ENCODE peak calls at places on chromosomes 1 and 21, in five cellular contexts. D is HL-60; L is lung; S is CD8-positive, alpha-beta T cell; A is fibroblast of the aortic adventitia. Z is an unnamed sample.
A peak's percentile ranks its signal among the peaks of the same experiment; 100 is the strongest.

GRCh38 chr1:246417152-246417812 is 89.8 kb downstream of the SMYD3 start:
- DNase-seq in D (no peak), S (no peak), L (no peak), A (peak; percentile 83), Z (no peak)

GRCh38 chr1:237999426-238000052 is 108.8 kb upstream of the ZP4 start:
- DNase-seq in S (no peak), L (no peak), D (no peak), A (no peak), Z (no peak)

GRCh38 chr1:182251561-182251960 is 140.0 kb downstream of the GLUL start:
- DNase-seq in L (no peak), D (no peak), S (no peak), A (no peak), Z (no peak)

GRCh38 chr21:45921917-45922316 is 59.7 kb upstream of the COL6A1 start:
- DNase-seq in S (no peak), L (no peak), D (no peak), A (no peak), Z (no peak)

GRCh38 chr1:26833432-26834405 is 7.2 kb downstream of the ZDHHC18 start:
- DNase-seq in S (peak; percentile 89), A (no peak), L (peak; percentile 50), D (peak; percentile 91), Z (peak; percentile 83)

GRCh38 chr1:78840447-78841251 is 165.9 kb downstream of the ADGRL4 start:
- DNase-seq in S (no peak), A (peak; percentile 81), L (no peak), D (no peak), Z (no peak)

GRCh38 chr1:3028531-3029282 is 7.4 kb downstream of the ACTRT2 start:
- DNase-seq in S (no peak), L (no peak), A (no peak), D (no peak), Z (peak; percentile 26)

GRCh38 chr1:45258059-45258650 is 51.8 kb upstream of the ZSWIM5 start:
- DNase-seq in A (no peak), S (no peak), D (no peak), L (no peak), Z (no peak)

GRCh38 chr1:41741244-41741643 is 177.5 kb downstream of the HIVEP3 start:
- DNase-seq in A (no peak), D (no peak), S (no peak), L (no peak), Z (peak; percentile 80)

GRCh38 chr1:38958967-38959366 is 17.3 kb upstream of the RHBDL2 start:
- DNase-seq in S (no peak), A (peak; percentile 40), D (no peak), L (no peak), Z (no peak)

GRCh38 chr1:152951711-152952110 is 4.7 kb downstream of the SPRR5 start:
- DNase-seq in A (no peak), S (no peak), D (no peak), L (no peak), Z (no peak)

GRCh38 chr1:91897016-91897415 is 11.1 kb upstream of the TGFBR3 start:
- DNase-seq in S (no peak), D (no peak), L (no peak), A (no peak), Z (no peak)

DNA sequence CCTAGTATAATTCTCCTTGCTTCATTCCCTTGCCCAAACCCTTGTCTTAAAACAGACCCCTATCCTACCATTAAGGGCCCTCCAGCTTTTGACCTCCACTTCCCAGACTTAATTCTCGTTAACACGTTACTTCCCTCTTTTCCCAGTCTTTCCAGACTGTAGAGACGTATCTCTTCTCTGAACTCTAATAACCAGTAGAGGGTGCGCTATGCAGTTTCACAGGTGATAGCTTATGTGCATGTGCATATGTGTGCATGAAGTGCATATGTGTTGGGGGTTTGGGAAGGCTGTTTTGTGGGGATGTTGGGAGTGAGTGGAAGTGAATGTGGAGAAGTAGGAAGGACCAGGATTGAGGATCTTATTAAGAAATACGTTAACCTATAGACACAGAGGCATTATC is 78.1 kb upstream of the CCDC190 start:
- DNase-seq in S (no peak), D (no peak), L (no peak), A (no peak), Z (no peak)
- TF ChIP-seq CTCF in S (no peak), D (no peak), L (no peak), A (no peak), Z (no peak)

GRCh38 chr1:110411173-110411572 is 3.7 kb upstream of the LAMTOR5 start:
- DNase-seq in S (no peak), L (no peak), A (no peak), D (no peak), Z (no peak)

GRCh38 chr1:110412576-110412975 is 5.1 kb upstream of the LAMTOR5 start:
- DNase-seq in D (peak; percentile 81), A (peak; percentile 81), S (peak; percentile 68), L (peak; percentile 74), Z (peak; percentile 71)

GRCh38 chr1:110403805-110404204 is 3.7 kb downstream of the LAMTOR5 start:
- DNase-seq in S (no peak), D (no peak), L (no peak), A (no peak), Z (no peak)

GRCh38 chr1:110408488-110408887 is 994 bp upstream of the LAMTOR5 start:
- DNase-seq in L (no peak), D (no peak), A (no peak), S (no peak), Z (no peak)

GRCh38 chr1:110407260-110408210 is at the start of gene LAMTOR5:
- DNase-seq in L (peak; percentile 95), A (peak; percentile 91), S (peak; percentile 92), D (peak; percentile 96), Z (peak; percentile 92)
- TF ChIP-seq CTCF in L (no peak), A (no peak), S (no peak), D (no peak), Z (no peak)

GRCh38 chr1:176954242-176954641 is 210.3 kb downstream of the ASTN1 start:
- DNase-seq in D (no peak), L (no peak), S (no peak), A (peak; percentile 2), Z (no peak)
- TF ChIP-seq CTCF in D (no peak), L (no peak), S (no peak), A (no peak), Z (no peak)

DNA sequence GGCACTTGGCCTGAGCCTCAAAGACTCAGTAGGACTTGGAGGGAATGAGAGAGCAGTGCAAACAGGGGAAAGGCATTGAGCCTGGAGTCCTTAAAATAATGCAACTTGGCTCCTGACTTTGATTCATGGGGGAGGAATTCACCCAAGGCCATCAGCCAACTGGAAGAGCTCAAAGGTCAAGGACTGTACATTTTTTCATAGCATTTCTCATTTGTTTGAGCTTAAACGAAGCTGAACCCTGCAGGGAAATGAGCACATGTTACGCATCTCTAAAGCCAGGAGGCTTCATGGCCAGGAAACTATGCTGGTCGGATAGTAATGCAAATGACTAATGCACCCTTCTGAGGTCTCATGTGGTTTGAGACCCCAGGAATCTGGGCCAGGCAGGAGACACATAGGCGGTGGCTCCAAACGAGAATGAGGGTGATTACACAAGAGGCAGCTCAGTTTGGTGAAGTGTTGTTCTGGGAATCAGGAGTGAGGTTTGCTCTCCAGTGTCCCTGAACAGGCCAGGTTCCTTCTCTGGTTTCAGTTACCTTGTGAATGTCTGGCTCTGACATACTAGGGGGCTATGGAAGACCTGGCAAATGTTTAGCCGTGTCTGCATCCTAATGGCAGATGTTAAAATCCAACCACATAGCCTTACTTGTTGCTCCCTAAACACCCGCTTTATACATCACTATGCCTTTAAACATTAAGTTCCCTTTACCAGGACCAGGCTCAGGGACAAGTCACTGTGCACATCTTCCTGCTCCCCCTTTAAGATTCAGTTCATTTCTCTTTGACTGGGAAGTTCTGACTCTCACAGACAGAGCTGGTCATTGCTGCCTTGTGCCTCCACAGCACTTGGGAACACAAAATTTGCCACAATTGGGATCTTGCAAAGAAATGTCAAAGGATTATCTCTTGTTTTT is 503.9 kb upstream of the USP24 start:
- DNase-seq in S (no peak), A (peak; percentile 100), L (peak; percentile 71), D (no peak), Z (no peak)
- TF ChIP-seq CTCF in S (no peak), A (peak; percentile 27), L (no peak), D (no peak), Z (no peak)